ENCODE peak calls at places on chromosomes 11 and 22, in seven cellular contexts. One of them, this sample, is unnamed.

GRCh38 chr11:96426356-96427103 is 36.7 kb downstream of the JRKL start:
- DNase-seq in iris pigment epithelial cell: peak; percentile 45
- DNase-seq in HFFc6: peak; percentile 21
- DNase-seq in AG09309: peak; percentile 18
- DNase-seq in activated CD4-positive, alpha-beta T cell treated with anti-CD3 and anti-CD28 coated beads, Interleukin-2, amount 50 U/mL, for 1 hour: no peak
- DNase-seq in non-pigmented ciliary epithelial cell: peak; percentile 18
- DNase-seq in stimulated activated CD4-positive, alpha-beta T cell treated with anti-CD3 and anti-CD28 coated beads, Interleukin-15, amount 100 ng/mL, for 24 hours: no peak
- DNase-seq in this sample: no peak

GRCh38 chr22:22742641-22743040 is 98.2 kb downstream of the GGTLC2 start:
- DNase-seq in stimulated activated CD4-positive, alpha-beta T cell treated with anti-CD3 and anti-CD28 coated beads, Interleukin-15, amount 100 ng/mL, for 24 hours: no peak
- DNase-seq in AG09309: no peak
- DNase-seq in HFFc6: no peak
- DNase-seq in activated CD4-positive, alpha-beta T cell treated with anti-CD3 and anti-CD28 coated beads, Interleukin-2, amount 50 U/mL, for 1 hour: no peak
- DNase-seq in iris pigment epithelial cell: no peak
- DNase-seq in non-pigmented ciliary epithelial cell: no peak
- DNase-seq in this sample: no peak

GRCh38 chr22:46528121-46528610 is 9.3 kb downstream of the CELSR1 start:
- DNase-seq in activated CD4-positive, alpha-beta T cell treated with anti-CD3 and anti-CD28 coated beads, Interleukin-2, amount 50 U/mL, for 1 hour: no peak
- DNase-seq in stimulated activated CD4-positive, alpha-beta T cell treated with anti-CD3 and anti-CD28 coated beads, Interleukin-15, amount 100 ng/mL, for 24 hours: peak; percentile 15
- DNase-seq in non-pigmented ciliary epithelial cell: peak; percentile 65
- DNase-seq in AG09309: peak; percentile 56
- DNase-seq in iris pigment epithelial cell: peak; percentile 93
- DNase-seq in HFFc6: no peak
- DNase-seq in this sample: no peak

GRCh38 chr22:27673839-27674238 is 127.7 kb downstream of the MN1 start:
- DNase-seq in activated CD4-positive, alpha-beta T cell treated with anti-CD3 and anti-CD28 coated beads, Interleukin-2, amount 50 U/mL, for 1 hour: no peak
- DNase-seq in iris pigment epithelial cell: no peak
- DNase-seq in stimulated activated CD4-positive, alpha-beta T cell treated with anti-CD3 and anti-CD28 coated beads, Interleukin-15, amount 100 ng/mL, for 24 hours: no peak
- DNase-seq in non-pigmented ciliary epithelial cell: no peak
- DNase-seq in HFFc6: no peak
- DNase-seq in AG09309: no peak
- DNase-seq in this sample: no peak

GRCh38 chr11:44865866-44866272 is 84.8 kb downstream of the TP53I11 start:
- DNase-seq in iris pigment epithelial cell: no peak
- DNase-seq in AG09309: no peak
- DNase-seq in activated CD4-positive, alpha-beta T cell treated with anti-CD3 and anti-CD28 coated beads, Interleukin-2, amount 50 U/mL, for 1 hour: no peak
- DNase-seq in stimulated activated CD4-positive, alpha-beta T cell treated with anti-CD3 and anti-CD28 coated beads, Interleukin-15, amount 100 ng/mL, for 24 hours: no peak
- DNase-seq in HFFc6: no peak
- DNase-seq in non-pigmented ciliary epithelial cell: no peak
- DNase-seq in this sample: no peak

GRCh38 chr11:9512370-9513019 is 51.7 kb downstream of the ZNF143 start:
- DNase-seq in HFFc6: no peak
- DNase-seq in AG09309: no peak
- DNase-seq in non-pigmented ciliary epithelial cell: no peak
- DNase-seq in stimulated activated CD4-positive, alpha-beta T cell treated with anti-CD3 and anti-CD28 coated beads, Interleukin-15, amount 100 ng/mL, for 24 hours: no peak
- DNase-seq in activated CD4-positive, alpha-beta T cell treated with anti-CD3 and anti-CD28 coated beads, Interleukin-2, amount 50 U/mL, for 1 hour: no peak
- DNase-seq in iris pigment epithelial cell: peak; percentile 45
- DNase-seq in this sample: no peak

GRCh38 chr22:49966041-49966715 is 5.6 kb downstream of the PIM3 start:
- DNase-seq in activated CD4-positive, alpha-beta T cell treated with anti-CD3 and anti-CD28 coated beads, Interleukin-2, amount 50 U/mL, for 1 hour: no peak
- DNase-seq in non-pigmented ciliary epithelial cell: no peak
- DNase-seq in stimulated activated CD4-positive, alpha-beta T cell treated with anti-CD3 and anti-CD28 coated beads, Interleukin-15, amount 100 ng/mL, for 24 hours: peak; percentile 46
- DNase-seq in AG09309: no peak
- DNase-seq in iris pigment epithelial cell: no peak
- DNase-seq in HFFc6: no peak
- DNase-seq in this sample: peak; percentile 61

GRCh38 chr11:61732705-61733104 is 19.7 kb upstream of the MYRF start:
- DNase-seq in HFFc6: peak; percentile 60
- DNase-seq in non-pigmented ciliary epithelial cell: no peak
- DNase-seq in AG09309: no peak
- DNase-seq in activated CD4-positive, alpha-beta T cell treated with anti-CD3 and anti-CD28 coated beads, Interleukin-2, amount 50 U/mL, for 1 hour: no peak
- DNase-seq in stimulated activated CD4-positive, alpha-beta T cell treated with anti-CD3 and anti-CD28 coated beads, Interleukin-15, amount 100 ng/mL, for 24 hours: no peak
- DNase-seq in iris pigment epithelial cell: peak; percentile 36
- DNase-seq in this sample: no peak

GRCh38 chr11:132231656-132232173 is 861.3 kb downstream of the NTM start:
- DNase-seq in iris pigment epithelial cell: no peak
- DNase-seq in HFFc6: no peak
- DNase-seq in non-pigmented ciliary epithelial cell: no peak
- DNase-seq in activated CD4-positive, alpha-beta T cell treated with anti-CD3 and anti-CD28 coated beads, Interleukin-2, amount 50 U/mL, for 1 hour: no peak
- DNase-seq in AG09309: no peak
- DNase-seq in stimulated activated CD4-positive, alpha-beta T cell treated with anti-CD3 and anti-CD28 coated beads, Interleukin-15, amount 100 ng/mL, for 24 hours: no peak
- DNase-seq in this sample: no peak

GRCh38 chr22:29266564-29267461 is 968 bp downstream of the RHBDD3 start:
- DNase-seq in stimulated activated CD4-positive, alpha-beta T cell treated with anti-CD3 and anti-CD28 coated beads, Interleukin-15, amount 100 ng/mL, for 24 hours: no peak
- DNase-seq in AG09309: no peak
- DNase-seq in iris pigment epithelial cell: no peak
- DNase-seq in HFFc6: no peak
- DNase-seq in activated CD4-positive, alpha-beta T cell treated with anti-CD3 and anti-CD28 coated beads, Interleukin-2, amount 50 U/mL, for 1 hour: no peak
- DNase-seq in non-pigmented ciliary epithelial cell: no peak
- DNase-seq in this sample: no peak

GRCh38 chr11:8018742-8019631 is 31.9 kb downstream of the EIF3F start:
- DNase-seq in activated CD4-positive, alpha-beta T cell treated with anti-CD3 and anti-CD28 coated beads, Interleukin-2, amount 50 U/mL, for 1 hour: peak; percentile 82
- DNase-seq in stimulated activated CD4-positive, alpha-beta T cell treated with anti-CD3 and anti-CD28 coated beads, Interleukin-15, amount 100 ng/mL, for 24 hours: peak; percentile 69
- DNase-seq in HFFc6: peak; percentile 77
- DNase-seq in AG09309: no peak
- DNase-seq in non-pigmented ciliary epithelial cell: no peak
- DNase-seq in iris pigment epithelial cell: peak; percentile 51
- DNase-seq in this sample: peak; percentile 81

GRCh38 chr11:22703040-22703439 is 36.6 kb downstream of the GAS2 start:
- DNase-seq in iris pigment epithelial cell: peak; percentile 85
- DNase-seq in non-pigmented ciliary epithelial cell: peak; percentile 87
- DNase-seq in stimulated activated CD4-positive, alpha-beta T cell treated with anti-CD3 and anti-CD28 coated beads, Interleukin-15, amount 100 ng/mL, for 24 hours: peak; percentile 18
- DNase-seq in AG09309: no peak
- DNase-seq in activated CD4-positive, alpha-beta T cell treated with anti-CD3 and anti-CD28 coated beads, Interleukin-2, amount 50 U/mL, for 1 hour: no peak
- DNase-seq in HFFc6: no peak
- DNase-seq in this sample: no peak

GRCh38 chr11:71112454-71112853 is 139.9 kb downstream of the SHANK2 start:
- DNase-seq in HFFc6: no peak
- DNase-seq in non-pigmented ciliary epithelial cell: no peak
- DNase-seq in iris pigment epithelial cell: no peak
- DNase-seq in AG09309: no peak
- DNase-seq in stimulated activated CD4-positive, alpha-beta T cell treated with anti-CD3 and anti-CD28 coated beads, Interleukin-15, amount 100 ng/mL, for 24 hours: no peak
- DNase-seq in activated CD4-positive, alpha-beta T cell treated with anti-CD3 and anti-CD28 coated beads, Interleukin-2, amount 50 U/mL, for 1 hour: no peak
- DNase-seq in this sample: no peak

GRCh38 chr11:19432370-19433163 is 191.8 kb upstream of the E2F8 start:
- DNase-seq in HFFc6: peak; percentile 53
- DNase-seq in iris pigment epithelial cell: peak; percentile 90
- DNase-seq in stimulated activated CD4-positive, alpha-beta T cell treated with anti-CD3 and anti-CD28 coated beads, Interleukin-15, amount 100 ng/mL, for 24 hours: no peak
- DNase-seq in AG09309: peak; percentile 69
- DNase-seq in activated CD4-positive, alpha-beta T cell treated with anti-CD3 and anti-CD28 coated beads, Interleukin-2, amount 50 U/mL, for 1 hour: no peak
- DNase-seq in non-pigmented ciliary epithelial cell: no peak
- DNase-seq in this sample: no peak

GRCh38 chr11:34719303-34719848 is 98.5 kb downstream of the EHF start:
- DNase-seq in stimulated activated CD4-positive, alpha-beta T cell treated with anti-CD3 and anti-CD28 coated beads, Interleukin-15, amount 100 ng/mL, for 24 hours: no peak
- DNase-seq in AG09309: no peak
- DNase-seq in iris pigment epithelial cell: peak; percentile 23
- DNase-seq in activated CD4-positive, alpha-beta T cell treated with anti-CD3 and anti-CD28 coated beads, Interleukin-2, amount 50 U/mL, for 1 hour: no peak
- DNase-seq in HFFc6: no peak
- DNase-seq in non-pigmented ciliary epithelial cell: no peak
- DNase-seq in this sample: no peak

GRCh38 chr11:62994775-62995174 is 10.0 kb upstream of the SLC22A6 start:
- DNase-seq in iris pigment epithelial cell: no peak
- DNase-seq in HFFc6: no peak
- DNase-seq in stimulated activated CD4-positive, alpha-beta T cell treated with anti-CD3 and anti-CD28 coated beads, Interleukin-15, amount 100 ng/mL, for 24 hours: no peak
- DNase-seq in activated CD4-positive, alpha-beta T cell treated with anti-CD3 and anti-CD28 coated beads, Interleukin-2, amount 50 U/mL, for 1 hour: no peak
- DNase-seq in AG09309: no peak
- DNase-seq in non-pigmented ciliary epithelial cell: no peak
- DNase-seq in this sample: no peak

GRCh38 chr11:126318642-126319373 is 14.9 kb downstream of the DCPS start:
- DNase-seq in activated CD4-positive, alpha-beta T cell treated with anti-CD3 and anti-CD28 coated beads, Interleukin-2, amount 50 U/mL, for 1 hour: no peak
- DNase-seq in non-pigmented ciliary epithelial cell: peak; percentile 94
- DNase-seq in HFFc6: peak; percentile 88
- DNase-seq in iris pigment epithelial cell: peak; percentile 98
- DNase-seq in stimulated activated CD4-positive, alpha-beta T cell treated with anti-CD3 and anti-CD28 coated beads, Interleukin-15, amount 100 ng/mL, for 24 hours: no peak
- DNase-seq in AG09309: peak; percentile 89
- DNase-seq in this sample: no peak

GRCh38 chr11:48055292-48056132 is 75.2 kb downstream of the PTPRJ start:
- DNase-seq in AG09309: no peak
- DNase-seq in HFFc6: no peak
- DNase-seq in non-pigmented ciliary epithelial cell: peak; percentile 78
- DNase-seq in iris pigment epithelial cell: peak; percentile 77
- DNase-seq in activated CD4-positive, alpha-beta T cell treated with anti-CD3 and anti-CD28 coated beads, Interleukin-2, amount 50 U/mL, for 1 hour: peak; percentile 33
- DNase-seq in stimulated activated CD4-positive, alpha-beta T cell treated with anti-CD3 and anti-CD28 coated beads, Interleukin-15, amount 100 ng/mL, for 24 hours: peak; percentile 73
- DNase-seq in this sample: no peak

GRCh38 chr11:10072142-10072541 is 221.9 kb downstream of the SBF2 start:
- DNase-seq in iris pigment epithelial cell: peak; percentile 84
- DNase-seq in non-pigmented ciliary epithelial cell: no peak
- DNase-seq in stimulated activated CD4-positive, alpha-beta T cell treated with anti-CD3 and anti-CD28 coated beads, Interleukin-15, amount 100 ng/mL, for 24 hours: no peak
- DNase-seq in HFFc6: peak; percentile 9
- DNase-seq in activated CD4-positive, alpha-beta T cell treated with anti-CD3 and anti-CD28 coated beads, Interleukin-2, amount 50 U/mL, for 1 hour: no peak
- DNase-seq in AG09309: no peak
- DNase-seq in this sample: no peak

GRCh38 chr11:2526808-2527381 is 82.1 kb downstream of the KCNQ1 start:
- DNase-seq in HFFc6: no peak
- DNase-seq in non-pigmented ciliary epithelial cell: no peak
- DNase-seq in AG09309: no peak
- DNase-seq in iris pigment epithelial cell: no peak
- DNase-seq in activated CD4-positive, alpha-beta T cell treated with anti-CD3 and anti-CD28 coated beads, Interleukin-2, amount 50 U/mL, for 1 hour: no peak
- DNase-seq in stimulated activated CD4-positive, alpha-beta T cell treated with anti-CD3 and anti-CD28 coated beads, Interleukin-15, amount 100 ng/mL, for 24 hours: no peak
- DNase-seq in this sample: peak; percentile 68

GRCh38 chr11:10197091-10197490 is 96.9 kb downstream of the SBF2 start:
- DNase-seq in stimulated activated CD4-positive, alpha-beta T cell treated with anti-CD3 and anti-CD28 coated beads, Interleukin-15, amount 100 ng/mL, for 24 hours: no peak
- DNase-seq in HFFc6: peak; percentile 58
- DNase-seq in iris pigment epithelial cell: peak; percentile 47
- DNase-seq in AG09309: peak; percentile 77
- DNase-seq in activated CD4-positive, alpha-beta T cell treated with anti-CD3 and anti-CD28 coated beads, Interleukin-2, amount 50 U/mL, for 1 hour: no peak
- DNase-seq in non-pigmented ciliary epithelial cell: no peak
- DNase-seq in this sample: no peak

GRCh38 chr11:68215087-68215445 is 2.0 kb upstream of the KMT5B start:
- DNase-seq in AG09309: no peak
- DNase-seq in non-pigmented ciliary epithelial cell: no peak
- DNase-seq in activated CD4-positive, alpha-beta T cell treated with anti-CD3 and anti-CD28 coated beads, Interleukin-2, amount 50 U/mL, for 1 hour: no peak
- DNase-seq in iris pigment epithelial cell: no peak
- DNase-seq in stimulated activated CD4-positive, alpha-beta T cell treated with anti-CD3 and anti-CD28 coated beads, Interleukin-15, amount 100 ng/mL, for 24 hours: peak; percentile 58
- DNase-seq in HFFc6: no peak
- DNase-seq in this sample: no peak

GRCh38 chr22:44089717-44090570 is 65.8 kb downstream of the PARVB start:
- DNase-seq in activated CD4-positive, alpha-beta T cell treated with anti-CD3 and anti-CD28 coated beads, Interleukin-2, amount 50 U/mL, for 1 hour: no peak
- DNase-seq in stimulated activated CD4-positive, alpha-beta T cell treated with anti-CD3 and anti-CD28 coated beads, Interleukin-15, amount 100 ng/mL, for 24 hours: no peak
- DNase-seq in AG09309: no peak
- DNase-seq in non-pigmented ciliary epithelial cell: no peak
- DNase-seq in iris pigment epithelial cell: no peak
- DNase-seq in HFFc6: no peak
- DNase-seq in this sample: no peak

GRCh38 chr11:18853086-18853720 is 61.6 kb upstream of the PTPN5 start:
- DNase-seq in HFFc6: peak; percentile 11
- DNase-seq in stimulated activated CD4-positive, alpha-beta T cell treated with anti-CD3 and anti-CD28 coated beads, Interleukin-15, amount 100 ng/mL, for 24 hours: no peak
- DNase-seq in non-pigmented ciliary epithelial cell: peak; percentile 2
- DNase-seq in AG09309: no peak
- DNase-seq in iris pigment epithelial cell: peak; percentile 41
- DNase-seq in activated CD4-positive, alpha-beta T cell treated with anti-CD3 and anti-CD28 coated beads, Interleukin-2, amount 50 U/mL, for 1 hour: no peak
- DNase-seq in this sample: no peak

GRCh38 chr11:1786466-1786865 is 22.7 kb upstream of the CTSD start:
- DNase-seq in non-pigmented ciliary epithelial cell: no peak
- DNase-seq in HFFc6: no peak
- DNase-seq in AG09309: no peak
- DNase-seq in activated CD4-positive, alpha-beta T cell treated with anti-CD3 and anti-CD28 coated beads, Interleukin-2, amount 50 U/mL, for 1 hour: no peak
- DNase-seq in stimulated activated CD4-positive, alpha-beta T cell treated with anti-CD3 and anti-CD28 coated beads, Interleukin-15, amount 100 ng/mL, for 24 hours: no peak
- DNase-seq in iris pigment epithelial cell: no peak
- DNase-seq in this sample: peak; percentile 53

GRCh38 chr11:72637198-72637597 is 37.0 kb downstream of the PDE2A start:
- DNase-seq in non-pigmented ciliary epithelial cell: no peak
- DNase-seq in HFFc6: no peak
- DNase-seq in iris pigment epithelial cell: no peak
- DNase-seq in AG09309: no peak
- DNase-seq in activated CD4-positive, alpha-beta T cell treated with anti-CD3 and anti-CD28 coated beads, Interleukin-2, amount 50 U/mL, for 1 hour: no peak
- DNase-seq in stimulated activated CD4-positive, alpha-beta T cell treated with anti-CD3 and anti-CD28 coated beads, Interleukin-15, amount 100 ng/mL, for 24 hours: no peak
- DNase-seq in this sample: no peak

GRCh38 chr11:14451825-14452224 is 47.8 kb downstream of the COPB1 start:
- DNase-seq in iris pigment epithelial cell: peak; percentile 27
- DNase-seq in non-pigmented ciliary epithelial cell: no peak
- DNase-seq in AG09309: no peak
- DNase-seq in HFFc6: peak; percentile 25
- DNase-seq in activated CD4-positive, alpha-beta T cell treated with anti-CD3 and anti-CD28 coated beads, Interleukin-2, amount 50 U/mL, for 1 hour: no peak
- DNase-seq in stimulated activated CD4-positive, alpha-beta T cell treated with anti-CD3 and anti-CD28 coated beads, Interleukin-15, amount 100 ng/mL, for 24 hours: no peak
- DNase-seq in this sample: no peak

GRCh38 chr22:26671317-26672059 is 14.1 kb downstream of the MIAT start:
- DNase-seq in iris pigment epithelial cell: no peak
- DNase-seq in HFFc6: no peak
- DNase-seq in AG09309: no peak
- DNase-seq in activated CD4-positive, alpha-beta T cell treated with anti-CD3 and anti-CD28 coated beads, Interleukin-2, amount 50 U/mL, for 1 hour: peak; percentile 69
- DNase-seq in stimulated activated CD4-positive, alpha-beta T cell treated with anti-CD3 and anti-CD28 coated beads, Interleukin-15, amount 100 ng/mL, for 24 hours: peak; percentile 78
- DNase-seq in non-pigmented ciliary epithelial cell: no peak
- DNase-seq in this sample: peak; percentile 77

GRCh38 chr11:34616086-34616485 is 4.8 kb upstream of the EHF start:
- DNase-seq in stimulated activated CD4-positive, alpha-beta T cell treated with anti-CD3 and anti-CD28 coated beads, Interleukin-15, amount 100 ng/mL, for 24 hours: no peak
- DNase-seq in non-pigmented ciliary epithelial cell: no peak
- DNase-seq in HFFc6: no peak
- DNase-seq in iris pigment epithelial cell: no peak
- DNase-seq in AG09309: no peak
- DNase-seq in activated CD4-positive, alpha-beta T cell treated with anti-CD3 and anti-CD28 coated beads, Interleukin-2, amount 50 U/mL, for 1 hour: no peak
- DNase-seq in this sample: no peak

GRCh38 chr22:40021401-40022000 is 26.7 kb downstream of the FAM83F start:
- DNase-seq in AG09309: no peak
- DNase-seq in non-pigmented ciliary epithelial cell: no peak
- DNase-seq in iris pigment epithelial cell: no peak
- DNase-seq in HFFc6: no peak
- DNase-seq in activated CD4-positive, alpha-beta T cell treated with anti-CD3 and anti-CD28 coated beads, Interleukin-2, amount 50 U/mL, for 1 hour: no peak
- DNase-seq in stimulated activated CD4-positive, alpha-beta T cell treated with anti-CD3 and anti-CD28 coated beads, Interleukin-15, amount 100 ng/mL, for 24 hours: no peak
- DNase-seq in this sample: no peak

This sample was measured in sciatic nerve.